ENCODE peak calls at places on chromosomes 16 and 17, in nine cellular contexts. C is GM23338, S is psoas muscle, V is GM12878, H is upper lobe of right lung, N is choroid plexus epithelial cell, Q is AG04450, O is heart left ventricle, J is AG10803. Y is an unnamed sample.

GRCh38 chr16:2339521-2340484 is 725 bp downstream of the ABCA3 start:
- DNase-seq in C (peak; percentile 66), S (peak; percentile 65), V (no peak), H (peak; percentile 89), N (no peak), Q (no peak), O (peak; percentile 45), J (peak; percentile 16), Y (peak; percentile 36)

GRCh38 chr16:12340151-12340733 is 363.7 kb downstream of the SNX29 start:
- DNase-seq in C (peak; percentile 85), S (no peak), V (no peak), H (no peak), N (peak; percentile 46), Q (no peak), O (no peak), J (peak; percentile 82), Y (peak; percentile 40)

GRCh38 chr16:66511615-66512500 is 38.1 kb downstream of the TK2 start:
- DNase-seq in C (peak; percentile 75), S (no peak), V (no peak), H (no peak), N (peak; percentile 72), Q (peak; percentile 37), O (no peak), J (peak; percentile 86), Y (peak; percentile 91)

GRCh38 chr17:77516902-77517301 is 376.1 kb downstream of the SEC14L1 start:
- DNase-seq in C (no peak), S (no peak), V (no peak), H (peak; percentile 22), N (peak; percentile 62), Q (no peak), O (no peak), J (peak; percentile 25), Y (peak; percentile 52)

GRCh38 chr16:12764813-12765212 is 38.9 kb downstream of the CPPED1 start:
- DNase-seq in C (no peak), S (no peak), V (no peak), H (no peak), N (no peak), Q (no peak), O (no peak), J (no peak), Y (no peak)

GRCh38 chr17:36525113-36525512 is 9.6 kb downstream of the MYO19 start:
- DNase-seq in C (no peak), S (no peak), V (no peak), H (no peak), N (peak; percentile 34), Q (no peak), O (no peak), J (no peak), Y (peak; percentile 44)

GRCh38 chr17:77744268-77744988 is 214.1 kb upstream of the TNRC6C start:
- DNase-seq in C (no peak), S (peak; percentile 65), V (no peak), H (peak; percentile 43), N (no peak), Q (no peak), O (peak; percentile 54), J (no peak), Y (no peak)

GRCh38 chr17:35543856-35544255 is 6.4 kb upstream of the SLFN12L start:
- DNase-seq in C (no peak), S (no peak), V (no peak), H (no peak), N (peak; percentile 41), Q (no peak), O (no peak), J (no peak), Y (peak; percentile 28)

GRCh38 chr17:77471984-77472836 is 331.4 kb downstream of the SEC14L1 start:
- DNase-seq in C (peak; percentile 86), S (no peak), V (no peak), H (peak; percentile 79), N (peak; percentile 95), Q (no peak), O (no peak), J (peak; percentile 73), Y (peak; percentile 72)

GRCh38 chr17:18033442-18034099 is 5.4 kb downstream of the ATPAF2 start:
- DNase-seq in C (peak; percentile 95), S (no peak), V (peak; percentile 67), H (no peak), N (peak; percentile 94), Q (peak; percentile 63), O (peak; percentile 67), J (peak; percentile 87), Y (peak; percentile 88)

GRCh38 chr17:75228847-75229246 is 23.4 kb downstream of the NUP85 start:
- DNase-seq in C (no peak), S (peak; percentile 22), V (no peak), H (peak; percentile 70), N (no peak), Q (no peak), O (no peak), J (no peak), Y (no peak)

GRCh38 chr16:28193530-28194423 is 18.0 kb downstream of the XPO6 start:
- DNase-seq in C (no peak), S (peak; percentile 19), V (no peak), H (no peak), N (peak; percentile 94), Q (peak; percentile 90), O (no peak), J (peak; percentile 98), Y (peak; percentile 74)

GRCh38 chr17:8410882-8411238 is 13.2 kb upstream of the RNF222 start:
- DNase-seq in C (no peak), S (no peak), V (no peak), H (no peak), N (no peak), Q (no peak), O (no peak), J (no peak), Y (no peak)

GRCh38 chr17:8409966-8410881 is 12.6 kb upstream of the RNF222 start:
- DNase-seq in C (peak; percentile 96), S (peak; percentile 83), V (peak; percentile 17), H (peak; percentile 91), N (peak; percentile 92), Q (peak; percentile 71), O (peak; percentile 89), J (peak; percentile 82), Y (peak; percentile 95)

GRCh38 chr17:8406174-8406573 is 8.5 kb upstream of the RNF222 start:
- DNase-seq in C (no peak), S (no peak), V (no peak), H (no peak), N (no peak), Q (no peak), O (no peak), J (no peak), Y (no peak)

GRCh38 chr17:8405499-8406016 is 7.9 kb upstream of the RNF222 start:
- DNase-seq in C (no peak), S (no peak), V (no peak), H (no peak), N (no peak), Q (no peak), O (no peak), J (no peak), Y (no peak)

DNA sequence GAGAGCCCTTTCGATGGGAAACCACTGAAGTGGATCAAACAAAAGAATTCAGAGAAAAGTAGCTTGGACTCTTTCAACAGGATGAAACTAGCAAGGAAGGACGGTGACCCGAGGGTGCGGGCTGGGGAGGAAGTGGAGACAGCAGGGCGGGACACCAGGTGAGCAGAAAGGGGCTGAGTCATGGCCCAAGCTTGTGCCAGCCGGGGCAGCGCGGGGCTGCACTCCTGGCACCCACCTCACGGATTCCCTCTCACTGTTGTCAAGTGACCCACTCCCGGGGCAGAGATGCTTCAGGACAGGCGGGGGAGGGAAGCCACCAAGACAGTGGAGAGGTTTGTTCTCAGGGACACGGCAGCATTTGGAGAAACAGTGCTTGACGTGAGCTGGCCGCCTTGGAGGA is 10.7 kb upstream of the RNF222 start:
- DNase-seq in C (peak; percentile 60), S (no peak), V (no peak), H (no peak), N (no peak), Q (no peak), O (no peak), J (no peak), Y (peak; percentile 81)
- H3K4me3 ChIP-seq in C (no peak overlapping the region), S (no peak overlapping the region), V (no peak overlapping the region), H (no peak overlapping the region), N (no peak overlapping the region), Q (no peak overlapping the region), O (no peak overlapping the region), J (no peak overlapping the region), Y (no peak overlapping the region)

DNA sequence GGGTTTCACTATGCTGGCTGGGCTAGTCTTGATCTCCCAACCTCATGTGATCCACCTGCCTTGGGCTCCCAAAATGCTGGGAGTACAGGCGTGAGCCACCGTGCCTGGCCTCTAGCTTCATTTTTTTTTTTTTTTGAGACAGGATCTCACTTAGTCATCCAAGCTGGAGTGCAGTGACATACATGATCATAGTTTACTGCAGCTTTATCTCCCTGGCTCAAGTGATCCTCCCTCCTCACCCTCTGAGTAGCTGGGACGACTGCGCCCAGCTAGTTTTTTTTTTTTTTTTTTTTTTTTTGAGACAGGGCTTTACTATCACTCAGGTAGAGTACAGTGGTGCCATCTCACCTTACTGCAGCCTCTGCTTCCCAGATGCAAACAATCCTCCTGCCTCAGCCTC is 9.7 kb downstream of the RPA1 start:
- DNase-seq in C (no peak), S (no peak), V (no peak), H (no peak), N (no peak), Q (no peak), O (no peak), J (no peak), Y (no peak)
- TF ChIP-seq CTCF in C (no peak), S (no peak), V (no peak), H (no peak), N (no peak), Q (no peak), O (no peak), J (no peak), Y (no peak)

DNA sequence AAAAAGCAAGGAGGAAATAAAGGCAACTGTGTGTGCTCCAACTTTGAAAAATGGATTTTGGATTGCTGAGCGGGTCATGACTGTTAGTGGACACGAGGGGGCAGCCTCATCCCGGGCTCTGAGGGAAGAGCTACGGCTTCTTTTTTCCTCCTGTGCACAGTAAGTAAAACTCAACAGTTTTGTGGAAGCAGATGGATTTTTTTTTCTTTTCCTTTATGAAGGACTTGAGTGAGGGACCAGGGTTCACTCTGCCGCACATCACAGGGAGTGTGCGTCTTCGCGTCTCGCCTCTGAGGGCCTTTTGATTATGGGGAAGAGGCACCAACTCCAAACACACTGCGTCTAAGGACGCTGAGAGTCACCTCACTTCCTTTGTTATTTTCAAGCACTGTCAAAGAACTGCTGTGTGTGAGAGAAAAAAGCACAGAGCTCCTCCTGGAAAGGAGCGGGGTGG is 80.3 kb upstream of the GOT2 start:
- DNase-seq in C (peak; percentile 77), S (no peak), V (no peak), H (peak; percentile 65), N (peak; percentile 67), Q (peak; percentile 2), O (peak; percentile 32), J (peak; percentile 42), Y (peak; percentile 51)
- H3K4me3 ChIP-seq in C (peak overlapping the region; percentile 49), S (peak overlapping the region; percentile 33), V (no peak overlapping the region), H (peak overlapping the region; percentile 22), N (peak overlapping the region; percentile 36), Q (no peak overlapping the region), O (peak overlapping the region; percentile 9), J (peak overlapping the region; percentile 45), Y (peak overlapping the region; percentile 13)

GRCh38 chr16:86520317-86521210 is 10.2 kb downstream of the FOXF1 start:
- DNase-seq in C (no peak), S (no peak), V (no peak), H (no peak), N (peak; percentile 51), Q (no peak), O (no peak), J (no peak), Y (no peak)
- TF ChIP-seq CTCF in C (no peak), S (no peak), V (no peak), H (no peak), N (no peak), Q (no peak), O (no peak), J (no peak), Y (no peak)